ENCODE peak calls at places on chromosomes 16 and 17, in seven cellular contexts. X is effector CD4-positive, alpha-beta T cell; C is GM13976; I is HTR-8/SVneo; E is activated CD8-positive, alpha-beta T cell treated with anti-CD3 and anti-CD28 coated beads for 36 hours; N is NAMALWA; P is amniotic stem cell. J is an unnamed sample.
A peak's percentile ranks its signal among the peaks of the same experiment; 100 is the strongest.

GRCh38 chr16:30116291-30117207 is 3.2 kb upstream of the GDPD3 start:
- DNase-seq in E (no peak), P (no peak), I (no peak), X (no peak), C (no peak), N (no peak), J (no peak)

GRCh38 chr17:55263565-55264272 is 1.0 kb upstream of the HLF start:
- DNase-seq in C (no peak), X (no peak), N (no peak), P (no peak), E (no peak), I (no peak), J (no peak)

GRCh38 chr16:51939371-51940005 is 607.5 kb downstream of the TOX3 start:
- DNase-seq in X (no peak), N (no peak), P (no peak), I (no peak), C (no peak), E (no peak), J (no peak)

GRCh38 chr17:77679589-77679988 is 278.9 kb upstream of the TNRC6C start:
- DNase-seq in E (no peak), C (no peak), X (no peak), P (no peak), I (no peak), N (no peak), J (no peak)

GRCh38 chr16:55706739-55707487 is 51.1 kb downstream of the SLC6A2 start:
- DNase-seq in X (no peak), N (no peak), E (no peak), I (no peak), P (no peak), C (no peak), J (no peak)

GRCh38 chr17:63946440-63947363 is 14.6 kb upstream of the CD79B start:
- DNase-seq in N (peak; percentile 80), P (no peak), I (peak; percentile 88), C (peak; percentile 94), E (peak; percentile 74), X (peak; percentile 52), J (peak; percentile 11)

GRCh38 chr17:10649031-10649430 is 8.1 kb downstream of the MYH3 start:
- DNase-seq in P (no peak), X (no peak), E (no peak), I (no peak), C (no peak), N (no peak), J (peak; percentile 59)

GRCh38 chr17:47621293-47622178 is 28.2 kb upstream of the KPNB1 start:
- DNase-seq in C (no peak), N (no peak), P (peak; percentile 77), X (no peak), E (no peak), I (peak; percentile 95), J (peak; percentile 80)

GRCh38 chr17:32102697-32103096 is 39.6 kb upstream of the RHOT1 start:
- DNase-seq in P (no peak), C (no peak), E (no peak), N (no peak), I (no peak), X (no peak), J (peak; percentile 13)

GRCh38 chr17:30274887-30275286 is 16.9 kb downstream of the BLMH start:
- DNase-seq in P (no peak), N (no peak), E (no peak), C (no peak), I (no peak), X (no peak), J (no peak)

GRCh38 chr17:55423535-55423934 is 1.9 kb upstream of the MMD start:
- DNase-seq in X (no peak), P (no peak), C (no peak), N (no peak), E (no peak), I (no peak), J (no peak)

GRCh38 chr16:89847056-89847929 is 19.0 kb downstream of the SPIRE2 start:
- DNase-seq in E (no peak), I (no peak), P (no peak), X (no peak), C (no peak), N (no peak), J (no peak)

GRCh38 chr17:44086364-44087311 is 16.1 kb downstream of the G6PC3 start:
- DNase-seq in N (no peak), C (no peak), P (peak; percentile 74), I (peak; percentile 98), X (no peak), E (peak; percentile 82), J (peak; percentile 85)

GRCh38 chr16:77414752-77415231 is 20.0 kb downstream of the ADAMTS18 start:
- DNase-seq in P (no peak), C (no peak), N (no peak), E (no peak), X (no peak), I (no peak), J (peak; percentile 48)

GRCh38 chr17:4043862-4044261 is 79.6 kb upstream of the ATP2A3 start:
- DNase-seq in I (no peak), P (no peak), C (no peak), X (peak; percentile 25), N (peak; percentile 4), E (peak; percentile 81), J (no peak)

GRCh38 chr17:40515491-40516041 is 14.1 kb upstream of the TNS4 start:
- DNase-seq in I (no peak), X (no peak), E (peak; percentile 69), N (no peak), P (no peak), C (peak; percentile 22), J (no peak)

GRCh38 chr16:56787185-56787584 is 57.3 kb downstream of the NUP93 start:
- DNase-seq in X (no peak), N (no peak), I (no peak), E (no peak), P (no peak), C (no peak), J (no peak)

GRCh38 chr16:76081936-76082335 is 195.3 kb upstream of the CNTNAP4 start:
- DNase-seq in X (no peak), C (no peak), N (no peak), I (no peak), P (no peak), E (no peak), J (no peak)

GRCh38 chr17:64202683-64203430 is 60.2 kb downstream of the TEX2 start:
- DNase-seq in N (no peak), E (peak; percentile 39), C (no peak), I (peak; percentile 67), X (no peak), P (peak; percentile 67), J (peak; percentile 91)